ENCODE peak calls at places on chromosomes 16 and 17, in nine cellular contexts. X is tibial artery, N is lower lobe of right lung, W is cardiac muscle cell, Z is neural progenitor cell, D is A549, A is vagina, K is thoracic aorta, T is heart left ventricle. I is an unnamed sample. For H3K9me3 and H3K4me1, the result is how much of the 10 kb centered on the place peaks cover.

GRCh38 chr16:88456356-88457292 is 3.5 kb downstream of the ZFPM1 start:
- DNase-seq in X (no peak), N (no peak), W (no peak), Z (no peak), D (no peak), A (no peak), K (no peak), T (no peak), I (no peak)

GRCh38 chr16:53504665-53505064 is 1.7 kb upstream of the AKTIP start:
- DNase-seq in X (no peak), N (no peak), W (peak), Z (no peak), D (no peak), A (no peak), K (no peak), T (peak), I (no peak)

GRCh38 chr16:3730161-3731125 is 13.1 kb upstream of the TRAP1 start:
- DNase-seq in X (no peak), N (no peak), W (no peak), Z (no peak), D (no peak), A (no peak), K (no peak), T (no peak), I (peak)

GRCh38 chr16:55641430-55642056 is 14.2 kb upstream of the SLC6A2 start:
- DNase-seq in X (no peak), N (no peak), W (no peak), Z (no peak), D (no peak), A (no peak), K (no peak), T (no peak), I (no peak)

GRCh38 chr16:4664538-4665418 is 28.6 kb upstream of the NUDT16L1 start:
- DNase-seq in X (no peak), N (peak), W (no peak), Z (no peak), D (peak), A (no peak), K (no peak), T (peak), I (peak)

GRCh38 chr16:49467540-49468372 is 94.2 kb downstream of the C16orf78 start:
- DNase-seq in X (no peak), N (peak), W (no peak), Z (no peak), D (no peak), A (peak), K (no peak), T (no peak), I (no peak)

GRCh38 chr17:70848785-70849184 is 679.5 kb downstream of the KCNJ2 start:
- DNase-seq in X (no peak), N (no peak), W (peak), Z (no peak), D (no peak), A (no peak), K (no peak), T (no peak), I (no peak)

GRCh38 chr16:3607634-3608033 is 3.8 kb downstream of the SLX4 start:
- DNase-seq in X (no peak), N (no peak), W (no peak), Z (no peak), D (no peak), A (no peak), K (no peak), T (no peak), I (no peak)

GRCh38 chr16:54987081-54987480 is 56.4 kb downstream of the IRX5 start:
- DNase-seq in X (no peak), N (no peak), W (no peak), Z (peak), D (no peak), A (no peak), K (no peak), T (no peak), I (no peak)

GRCh38 chr17:75688209-75688771 is 21.2 kb downstream of the SAP30BP start:
- DNase-seq in X (no peak), N (no peak), W (peak), Z (peak), D (no peak), A (no peak), K (no peak), T (no peak), I (no peak)

GRCh38 chr16:85365120-85365519 is 248.0 kb upstream of the GSE1 start:
- DNase-seq in X (no peak), N (no peak), W (no peak), Z (no peak), D (no peak), A (no peak), K (no peak), T (no peak), I (no peak)

GRCh38 chr17:55089955-55090573 is 121.5 kb downstream of the STXBP4 start:
- DNase-seq in X (no peak), N (no peak), W (peak), Z (peak), D (peak), A (no peak), K (no peak), T (no peak), I (no peak)

GRCh38 chr16:56742030-56742984 is 12.4 kb downstream of the NUP93 start:
- DNase-seq in X (no peak), N (no peak), W (peak), Z (no peak), D (peak), A (no peak), K (no peak), T (no peak), I (no peak)

GRCh38 chr17:34252138-34252889 is 2.8 kb upstream of the CCL2 start:
- DNase-seq in X (peak), N (peak), W (peak), Z (no peak), D (peak), A (peak), K (peak), T (peak), I (peak)

GRCh38 chr17:35460354-35460851 is 11.8 kb upstream of the SLFN13 start:
- DNase-seq in X (no peak), N (peak), W (no peak), Z (peak), D (peak), A (no peak), K (no peak), T (no peak), I (peak)

GRCh38 chr17:153851-154250 is 16.5 kb downstream of the SCGB1C2 start:
- DNase-seq in X (no peak), N (peak), W (no peak), Z (no peak), D (no peak), A (no peak), K (no peak), T (peak), I (no peak)

GRCh38 chr16:85319984-85320440 is 207.7 kb upstream of the CIBAR2 start:
- DNase-seq in X (no peak), N (no peak), W (no peak), Z (no peak), D (no peak), A (no peak), K (no peak), T (no peak), I (no peak)

GRCh38 chr16:31008154-31008950 is 2.1 kb downstream of the STX1B start:
- DNase-seq in X (no peak), N (no peak), W (no peak), Z (no peak), D (no peak), A (no peak), K (no peak), T (no peak), I (no peak)

GRCh38 chr17:41308251-41308917 is 725 bp downstream of the KRTAP16-1 start:
- DNase-seq in X (no peak), N (no peak), W (no peak), Z (no peak), D (no peak), A (no peak), K (no peak), T (peak), I (peak)

GRCh38 chr16:89570342-89570923 is 5.1 kb upstream of the CPNE7 start:
- DNase-seq in X (no peak), N (no peak), W (no peak), Z (no peak), D (no peak), A (no peak), K (no peak), T (no peak), I (no peak)

GRCh38 chr17:52283872-52284271 is 125.4 kb upstream of the CA10 start:
- DNase-seq in X (no peak), N (no peak), W (no peak), Z (no peak), D (no peak), A (no peak), K (no peak), T (no peak), I (no peak)

GRCh38 chr16:52497067-52497816 is 49.7 kb downstream of the TOX3 start:
- DNase-seq in X (no peak), N (no peak), W (peak), Z (no peak), D (no peak), A (no peak), K (no peak), T (no peak), I (peak)

GRCh38 chr17:41505007-41505835 is at the start of gene KRT13:
- DNase-seq in X (no peak), N (peak), W (no peak), Z (no peak), D (no peak), A (no peak), K (no peak), T (no peak), I (no peak)

GRCh38 chr17:36647598-36647997 is 46.2 kb downstream of the MRM1 start:
- DNase-seq in X (no peak), N (no peak), W (no peak), Z (peak), D (no peak), A (no peak), K (no peak), T (no peak), I (no peak)

GRCh38 chr16:87380875-87381274 is 2.7 kb downstream of the FBXO31 start:
- DNase-seq in X (no peak), N (peak), W (peak), Z (no peak), D (no peak), A (no peak), K (no peak), T (no peak), I (no peak)

GRCh38 chr16:67833035-67833417 is 9.1 kb upstream of the THAP11 start:
- DNase-seq in X (no peak), N (no peak), W (peak), Z (no peak), D (no peak), A (no peak), K (no peak), T (no peak), I (no peak)

GRCh38 chr16:3998793-3999478 is 117.3 kb downstream of the ADCY9 start:
- DNase-seq in X (no peak), N (peak), W (peak), Z (no peak), D (peak), A (no peak), K (no peak), T (peak), I (peak)

GRCh38 chr16:19406891-19407491 is 10.7 kb upstream of the TMC5 start:
- DNase-seq in X (no peak), N (no peak), W (no peak), Z (no peak), D (no peak), A (no peak), K (no peak), T (no peak), I (no peak)

GRCh38 chr16:56345406-56346050 is 79.8 kb downstream of the AMFR start:
- DNase-seq in X (no peak), N (peak), W (no peak), Z (no peak), D (no peak), A (no peak), K (no peak), T (no peak), I (no peak)

DNA sequence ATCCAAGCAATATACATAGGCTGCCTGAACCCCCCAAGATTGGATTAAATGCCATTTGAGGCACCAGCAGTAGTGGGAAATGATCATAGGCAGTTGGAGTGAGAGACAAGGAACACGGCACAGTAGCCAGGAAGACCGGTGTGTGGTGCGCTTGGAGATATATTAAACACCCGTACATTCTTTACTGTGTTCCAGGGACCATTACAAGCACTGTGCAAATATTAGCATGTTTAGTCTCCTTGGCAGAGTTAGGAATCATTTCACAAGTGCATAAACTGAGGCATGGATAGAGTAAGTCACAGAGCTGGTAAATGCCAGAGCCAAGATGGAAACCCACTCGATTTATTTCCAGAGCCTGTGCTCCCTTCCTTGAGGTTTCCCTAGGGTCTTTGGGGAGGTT is 31.1 kb upstream of the TNRC6A start:
- DNase-seq in X (no peak), N (no peak), W (no peak), Z (no peak), D (no peak), A (no peak), K (no peak), T (no peak), I (no peak)
- TF ChIP-seq CTCF in X (no peak), N (no peak), W (no peak), Z (no peak), D (no peak), A (no peak), K (no peak), T (no peak), I (no peak)

GRCh38 chr16:15976929-15977637 is 27.7 kb downstream of the ABCC1 start:
- DNase-seq in X (no peak), N (no peak), W (peak), Z (no peak), D (peak), A (no peak), K (no peak), T (no peak), I (no peak)

GRCh38 chr16:15979801-15980200 is 30.4 kb downstream of the ABCC1 start:
- DNase-seq in X (no peak), N (no peak), W (no peak), Z (no peak), D (no peak), A (no peak), K (peak), T (no peak), I (no peak)

GRCh38 chr16:15983898-15984297 is 34.5 kb downstream of the ABCC1 start:
- DNase-seq in X (no peak), N (no peak), W (no peak), Z (no peak), D (no peak), A (no peak), K (no peak), T (peak), I (no peak)

GRCh38 chr16:15981382-15981781 is 32.0 kb downstream of the ABCC1 start:
- DNase-seq in X (no peak), N (no peak), W (no peak), Z (no peak), D (no peak), A (no peak), K (no peak), T (no peak), I (no peak)

GRCh38 chr16:15980329-15980728 is 30.9 kb downstream of the ABCC1 start:
- DNase-seq in X (no peak), N (no peak), W (no peak), Z (no peak), D (no peak), A (no peak), K (no peak), T (no peak), I (no peak)
- H3K9me3 ChIP-seq in X (under half), N (under half), W (under half), Z (under half), D (under half), A (under half), K (under half), T (under half), I (under half)

GRCh38 chr17:81090361-81091133 is 55.6 kb downstream of the BAIAP2 start:
- DNase-seq in X (peak), N (peak), W (peak), Z (peak), D (peak), A (no peak), K (no peak), T (peak), I (peak)
- H3K4me1 ChIP-seq in X (under half), N (half or more), W (under half), Z (under half), D (under half), A (half or more), K (under half), T (under half), I (under half)

DNA sequence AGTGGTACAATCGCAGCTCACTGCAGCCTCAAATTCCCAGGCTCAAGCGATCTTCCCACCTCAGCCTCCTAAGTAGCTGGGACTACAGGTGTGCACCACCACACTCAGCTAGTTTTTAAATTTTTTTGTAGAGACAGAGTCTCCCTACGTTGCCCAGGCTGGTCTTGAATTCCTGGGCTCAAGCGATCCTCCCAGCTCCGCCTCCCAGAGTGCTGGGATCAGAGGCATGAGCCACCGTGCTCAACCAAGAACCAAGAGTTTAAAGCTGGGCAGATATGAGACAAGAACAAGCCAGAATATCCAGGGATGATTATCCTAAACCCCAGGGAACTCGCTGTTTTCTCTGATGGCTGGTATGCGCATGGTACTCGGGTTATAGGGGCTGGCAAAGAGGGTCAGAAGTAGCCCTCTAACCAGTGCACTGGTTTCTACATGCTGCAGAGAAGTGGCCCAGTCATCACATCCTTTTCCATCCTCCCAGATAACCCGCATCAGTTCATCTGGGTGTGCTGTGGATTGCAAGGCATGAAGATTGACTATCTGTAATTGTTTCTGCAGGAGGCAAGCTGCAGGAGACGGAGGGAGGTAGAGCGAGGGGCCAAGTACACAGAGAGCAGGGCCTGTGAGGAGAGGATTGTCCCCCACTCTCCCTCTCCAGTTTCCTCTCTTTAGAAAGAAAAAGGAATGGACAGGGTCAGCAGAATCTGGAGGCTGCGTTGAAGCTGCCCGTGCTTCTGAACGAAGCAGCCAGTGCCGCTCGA is 33.6 kb upstream of the TOB1 start:
- DNase-seq in X (no peak), N (no peak), W (no peak), Z (no peak), D (no peak), A (no peak), K (no peak), T (no peak), I (no peak)
- TF ChIP-seq CTCF in X (no peak), N (no peak), W (no peak), Z (no peak), D (no peak), A (no peak), K (no peak), T (no peak), I (no peak)

GRCh38 chr16:78629173-78629572 is 529.7 kb downstream of the WWOX start:
- DNase-seq in X (no peak), N (no peak), W (no peak), Z (no peak), D (no peak), A (no peak), K (no peak), T (no peak), I (no peak)
- H3K9me3 ChIP-seq in X (under half), N (under half), W (under half), Z (under half), D (under half), A (under half), K (under half), T (under half), I (under half)

GRCh38 chr17:56810846-56811775 is 22.6 kb downstream of the C17orf67 start:
- DNase-seq in X (no peak), N (no peak), W (no peak), Z (peak), D (no peak), A (no peak), K (no peak), T (no peak), I (no peak)
- H3K4me1 ChIP-seq in X (under half), N (under half), W (under half), Z (under half), D (under half), A (under half), K (under half), T (under half), I (under half)

I was measured in mucosa of descending colon.